ENCODE peak calls at places on chromosomes 5 and 9, in four cellular contexts. One of them, this sample, is unnamed. For H3K4me1 and H3K27me3, the result is how much of the 10 kb centered on the place peaks cover.

GRCh38 chr5:122844916-122845252 is 529 bp upstream of the SNX24 start:
- DNase-seq in DND-41: no peak
- DNase-seq in GM23248: no peak
- DNase-seq in tibial nerve: no peak
- DNase-seq in this sample: no peak

GRCh38 chr5:3341446-3342240 is 254.0 kb upstream of the IRX1 start:
- DNase-seq in DND-41: no peak
- DNase-seq in tibial nerve: no peak
- DNase-seq in GM23248: no peak
- DNase-seq in this sample: no peak

GRCh38 chr5:93117753-93118531 is 463.1 kb downstream of the NR2F1-AS1 start:
- DNase-seq in tibial nerve: no peak
- DNase-seq in DND-41: no peak
- DNase-seq in GM23248: peak
- DNase-seq in this sample: no peak

GRCh38 chr5:5891350-5891749 is 468.9 kb downstream of the ICE1 start:
- DNase-seq in DND-41: no peak
- DNase-seq in GM23248: peak
- DNase-seq in tibial nerve: no peak
- DNase-seq in this sample: no peak

GRCh38 chr5:170297589-170298462 is at the start of gene LCP2:
- DNase-seq in DND-41: peak
- DNase-seq in GM23248: no peak
- DNase-seq in tibial nerve: no peak
- DNase-seq in this sample: peak

GRCh38 chr9:86045654-86046053 is 53.7 kb downstream of the GOLM1 start:
- DNase-seq in GM23248: no peak
- DNase-seq in DND-41: no peak
- DNase-seq in tibial nerve: no peak
- DNase-seq in this sample: no peak

GRCh38 chr9:93094294-93095204 is 1.5 kb upstream of the CARD19 start:
- DNase-seq in GM23248: no peak
- DNase-seq in tibial nerve: no peak
- DNase-seq in DND-41: peak
- DNase-seq in this sample: peak

GRCh38 chr5:91179018-91179417 is 204.1 kb downstream of the ARRDC3 start:
- DNase-seq in tibial nerve: no peak
- DNase-seq in DND-41: no peak
- DNase-seq in GM23248: peak
- DNase-seq in this sample: no peak

GRCh38 chr9:122518226-122518625 is 715 bp upstream of the OR1J4 start:
- DNase-seq in tibial nerve: no peak
- DNase-seq in DND-41: no peak
- DNase-seq in GM23248: no peak
- DNase-seq in this sample: no peak

GRCh38 chr5:168307925-168308584 is 16.6 kb downstream of the WWC1 start:
- DNase-seq in tibial nerve: no peak
- DNase-seq in GM23248: no peak
- DNase-seq in DND-41: no peak
- DNase-seq in this sample: no peak
- H3K4me1 ChIP-seq in tibial nerve: under half
- H3K4me1 ChIP-seq in GM23248: under half
- H3K4me1 ChIP-seq in DND-41: under half
- H3K4me1 ChIP-seq in this sample: under half

GRCh38 chr5:172919525-172920446 is 39.4 kb upstream of the RPL26L1 start:
- DNase-seq in GM23248: no peak
- DNase-seq in tibial nerve: no peak
- DNase-seq in DND-41: no peak
- DNase-seq in this sample: no peak
- H3K27ac ChIP-seq in GM23248: peak
- H3K27ac ChIP-seq in tibial nerve: peak
- H3K27ac ChIP-seq in DND-41: no peak
- H3K27ac ChIP-seq in this sample: no peak

DNA sequence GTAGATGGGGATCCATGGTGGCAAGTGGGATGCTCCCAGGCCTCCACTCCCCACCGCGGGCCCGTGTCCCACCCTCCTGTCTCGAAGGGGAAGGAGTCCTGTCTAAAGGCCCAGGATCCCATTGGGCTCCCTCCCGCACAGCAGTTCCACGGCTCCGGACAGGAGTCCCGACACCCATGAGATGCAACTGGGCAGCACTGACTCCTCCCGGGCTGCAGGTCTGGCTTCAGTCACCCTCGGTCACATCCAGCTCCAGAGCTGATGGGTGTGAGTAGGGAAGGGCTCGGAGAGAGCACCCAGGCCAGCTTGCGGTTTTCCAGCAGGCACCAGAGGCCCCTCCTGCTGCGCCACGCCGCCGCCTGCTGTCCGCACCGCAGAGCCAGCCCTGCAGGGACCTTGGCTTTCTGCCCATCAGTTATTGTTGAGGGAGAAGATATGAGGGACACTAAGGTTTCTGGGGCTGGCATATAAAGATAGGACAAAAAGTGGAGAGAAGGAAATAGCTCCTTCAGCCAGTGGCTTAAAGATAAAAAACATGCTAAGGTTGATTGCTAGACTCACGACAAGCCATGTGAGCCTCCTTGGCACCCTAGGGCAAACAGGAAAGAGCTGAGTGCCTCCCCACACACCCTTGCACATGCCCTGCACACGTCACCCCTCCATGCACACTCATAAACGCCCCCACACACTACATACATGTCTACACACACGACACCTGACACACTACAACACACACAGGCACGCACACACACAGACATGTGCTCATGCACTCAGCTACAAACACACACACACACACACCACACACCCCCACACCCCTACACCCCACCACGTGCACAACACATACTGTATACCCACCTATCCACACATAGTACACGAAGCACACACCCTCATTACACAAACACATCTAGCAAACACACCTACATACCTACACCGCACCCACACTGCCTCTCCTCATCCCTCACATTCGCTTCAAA is 79.0 kb downstream of the AK8 start:
- DNase-seq in tibial nerve: peak
- DNase-seq in DND-41: no peak
- DNase-seq in GM23248: no peak
- DNase-seq in this sample: no peak
- H3K27me3 ChIP-seq in tibial nerve: under half
- H3K27me3 ChIP-seq in DND-41: under half
- H3K27me3 ChIP-seq in GM23248: under half
- H3K27me3 ChIP-seq in this sample: under half

GRCh38 chr5:1521671-1522600 is 1.8 kb downstream of the LPCAT1 start:
- DNase-seq in DND-41: peak
- DNase-seq in GM23248: peak
- DNase-seq in tibial nerve: peak
- DNase-seq in this sample: no peak
- H3K4me1 ChIP-seq in DND-41: under half
- H3K4me1 ChIP-seq in GM23248: under half
- H3K4me1 ChIP-seq in tibial nerve: under half
- H3K4me1 ChIP-seq in this sample: under half

GRCh38 chr9:130871395-130872057 is 25.1 kb downstream of the QRFP start:
- DNase-seq in GM23248: no peak
- DNase-seq in DND-41: no peak
- DNase-seq in tibial nerve: no peak
- DNase-seq in this sample: no peak
- H3K27ac ChIP-seq in GM23248: no peak
- H3K27ac ChIP-seq in DND-41: no peak
- H3K27ac ChIP-seq in tibial nerve: no peak
- H3K27ac ChIP-seq in this sample: no peak

DNA sequence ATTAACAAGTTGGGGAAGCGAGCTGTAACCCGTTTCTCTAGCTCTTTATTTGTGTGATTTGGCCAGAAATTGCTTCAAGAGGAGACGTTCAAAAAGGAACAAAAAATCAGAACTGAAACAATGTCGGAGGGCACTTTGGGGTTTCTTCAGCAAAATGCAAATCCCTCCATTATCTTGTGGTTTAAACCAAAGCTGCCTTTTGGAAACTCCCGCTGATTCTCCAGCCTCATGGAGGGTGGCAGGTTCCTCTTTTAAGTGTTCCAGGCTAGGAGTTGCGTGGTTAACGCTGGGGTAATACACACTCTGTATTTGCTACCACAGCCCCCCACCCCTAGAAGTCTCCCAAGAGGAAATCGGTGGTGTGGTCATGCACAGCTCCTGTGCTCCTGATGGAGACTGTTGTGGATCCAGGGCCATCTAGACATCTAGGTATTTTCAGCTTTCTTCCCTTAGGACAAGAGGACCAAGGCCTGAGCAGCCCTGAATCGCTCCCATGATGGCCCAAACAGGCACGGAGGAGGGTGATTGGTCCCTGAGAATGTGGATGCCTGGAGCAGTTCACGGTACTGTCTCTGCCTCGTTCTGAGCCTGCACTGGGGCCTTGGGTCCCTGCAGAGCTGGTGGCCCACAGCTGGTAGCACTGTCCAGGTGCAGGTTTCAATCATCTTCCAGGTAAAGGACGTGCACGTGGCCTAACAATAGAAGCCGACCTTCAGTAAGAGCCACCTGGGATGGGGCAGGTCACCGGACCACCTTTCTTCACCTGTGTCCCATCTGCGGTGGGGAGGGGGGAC is 19.2 kb upstream of the FCN1 start:
- DNase-seq in DND-41: no peak
- DNase-seq in tibial nerve: no peak
- DNase-seq in GM23248: no peak
- DNase-seq in this sample: no peak
- H3K27me3 ChIP-seq in DND-41: under half
- H3K27me3 ChIP-seq in tibial nerve: half or more
- H3K27me3 ChIP-seq in GM23248: under half
- H3K27me3 ChIP-seq in this sample: under half

DNA sequence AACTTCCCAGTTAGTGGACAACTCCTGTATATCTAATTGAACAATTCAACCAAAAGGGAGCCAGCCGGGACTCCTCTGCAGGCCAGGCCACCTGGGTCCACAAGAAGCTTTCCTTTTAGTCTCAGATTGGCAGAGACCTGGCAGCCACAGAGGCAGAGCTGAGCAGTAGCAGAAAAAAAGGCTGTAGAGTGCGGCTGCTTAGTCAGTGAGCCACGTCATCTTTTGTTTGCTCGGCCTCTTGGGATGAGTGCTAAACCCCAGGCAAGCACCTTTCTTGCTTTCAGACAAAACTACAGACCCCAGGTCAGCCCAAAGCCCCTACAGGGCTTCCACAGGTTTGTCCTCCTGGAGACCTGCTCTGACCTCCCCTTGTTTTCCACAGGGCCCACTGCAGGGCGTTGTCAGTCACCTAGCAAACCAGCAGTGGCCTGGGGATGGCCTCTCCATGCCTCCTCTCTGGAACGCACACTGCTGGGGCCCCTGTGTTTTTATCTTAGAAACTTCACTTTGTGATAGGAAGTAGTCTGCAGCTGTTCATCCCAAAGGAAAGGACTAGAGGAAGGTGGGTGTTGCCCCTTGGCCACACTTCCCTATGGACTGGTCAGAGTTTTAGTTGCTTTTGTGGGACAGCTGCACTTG is 49.9 kb downstream of the SHB start:
- DNase-seq in tibial nerve: no peak
- DNase-seq in DND-41: no peak
- DNase-seq in GM23248: peak
- DNase-seq in this sample: no peak
- H3K4me1 ChIP-seq in tibial nerve: under half
- H3K4me1 ChIP-seq in DND-41: under half
- H3K4me1 ChIP-seq in GM23248: half or more
- H3K4me1 ChIP-seq in this sample: under half

GRCh38 chr5:172582940-172583339 is 58.1 kb upstream of the NEURL1B start:
- DNase-seq in GM23248: no peak
- DNase-seq in DND-41: no peak
- DNase-seq in tibial nerve: no peak
- DNase-seq in this sample: no peak
- H3K27ac ChIP-seq in GM23248: no peak
- H3K27ac ChIP-seq in DND-41: no peak
- H3K27ac ChIP-seq in tibial nerve: peak
- H3K27ac ChIP-seq in this sample: no peak

DNA sequence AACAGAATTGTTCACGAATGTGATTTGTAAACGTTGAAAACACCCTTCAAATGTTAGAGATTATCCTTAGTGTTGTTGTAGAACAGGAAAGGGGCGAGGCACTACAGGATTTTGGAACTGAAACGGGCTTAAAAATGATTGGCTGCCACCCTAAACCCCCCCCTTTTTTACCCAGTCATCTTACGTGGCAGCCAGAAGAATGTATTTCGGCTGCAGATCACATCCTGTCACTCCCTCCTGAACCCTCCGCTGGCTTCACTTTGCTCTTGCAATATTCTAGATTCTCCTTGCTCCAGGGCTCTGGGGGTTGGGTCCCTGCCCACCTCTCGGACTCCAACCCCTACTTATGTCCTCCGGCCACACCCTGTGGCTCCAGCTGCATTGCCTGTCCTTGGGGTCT is 13.9 kb upstream of the UNC5A start:
- DNase-seq in DND-41: no peak
- DNase-seq in GM23248: peak
- DNase-seq in tibial nerve: no peak
- DNase-seq in this sample: no peak
- H3K27me3 ChIP-seq in DND-41: under half
- H3K27me3 ChIP-seq in GM23248: half or more
- H3K27me3 ChIP-seq in tibial nerve: half or more
- H3K27me3 ChIP-seq in this sample: under half